ENCODE peak calls at places on chromosomes 2 and 18, in eight cellular contexts. Q, D, U, A, F, E, G and P are unnamed samples.

GRCh38 chr18:40849856-40850255 is 1105.2 kb upstream of the PIK3C3 start:
- DNase-seq in A (no peak), D (no peak), E (no peak), F (no peak), G (no peak), U (no peak), Q (no peak), P (no peak)

GRCh38 chr2:59301466-59302402 is 1060.6 kb upstream of the FANCL start:
- DNase-seq in Q (peak; percentile 42), U (no peak), F (peak; percentile 68), D (peak; percentile 70), E (peak; percentile 70), G (peak; percentile 72), A (no peak), P (peak; percentile 31)

GRCh38 chr18:63144748-63145147 is 174.8 kb downstream of the BCL2 start:
- DNase-seq in D (no peak), F (no peak), Q (no peak), U (no peak), G (no peak), E (no peak), A (no peak), P (no peak)

GRCh38 chr2:43764086-43764710 is 9.6 kb upstream of the DYNC2LI1 start:
- DNase-seq in A (no peak), U (no peak), F (no peak), Q (no peak), E (no peak), G (no peak), D (no peak), P (no peak)

GRCh38 chr2:132891456-132891855 is 221.5 kb upstream of the LYPD1 start:
- DNase-seq in D (no peak), Q (no peak), G (no peak), U (no peak), F (no peak), E (no peak), A (no peak), P (no peak)

GRCh38 chr2:152542995-152543481 is 174.2 kb downstream of the PRPF40A start:
- DNase-seq in U (no peak), F (no peak), D (peak; percentile 81), Q (peak; percentile 90), G (peak; percentile 91), E (peak; percentile 69), A (no peak), P (peak; percentile 80)

GRCh38 chr2:46117379-46117778 is 179.8 kb upstream of the EPAS1 start:
- DNase-seq in F (no peak), Q (peak; percentile 75), G (peak; percentile 64), D (peak; percentile 37), E (peak; percentile 61), A (no peak), U (no peak), P (no peak)

GRCh38 chr18:77068890-77069312 is 63.7 kb downstream of the MBP start:
- DNase-seq in G (no peak), U (no peak), E (no peak), Q (no peak), D (no peak), A (no peak), F (no peak), P (no peak)

DNA sequence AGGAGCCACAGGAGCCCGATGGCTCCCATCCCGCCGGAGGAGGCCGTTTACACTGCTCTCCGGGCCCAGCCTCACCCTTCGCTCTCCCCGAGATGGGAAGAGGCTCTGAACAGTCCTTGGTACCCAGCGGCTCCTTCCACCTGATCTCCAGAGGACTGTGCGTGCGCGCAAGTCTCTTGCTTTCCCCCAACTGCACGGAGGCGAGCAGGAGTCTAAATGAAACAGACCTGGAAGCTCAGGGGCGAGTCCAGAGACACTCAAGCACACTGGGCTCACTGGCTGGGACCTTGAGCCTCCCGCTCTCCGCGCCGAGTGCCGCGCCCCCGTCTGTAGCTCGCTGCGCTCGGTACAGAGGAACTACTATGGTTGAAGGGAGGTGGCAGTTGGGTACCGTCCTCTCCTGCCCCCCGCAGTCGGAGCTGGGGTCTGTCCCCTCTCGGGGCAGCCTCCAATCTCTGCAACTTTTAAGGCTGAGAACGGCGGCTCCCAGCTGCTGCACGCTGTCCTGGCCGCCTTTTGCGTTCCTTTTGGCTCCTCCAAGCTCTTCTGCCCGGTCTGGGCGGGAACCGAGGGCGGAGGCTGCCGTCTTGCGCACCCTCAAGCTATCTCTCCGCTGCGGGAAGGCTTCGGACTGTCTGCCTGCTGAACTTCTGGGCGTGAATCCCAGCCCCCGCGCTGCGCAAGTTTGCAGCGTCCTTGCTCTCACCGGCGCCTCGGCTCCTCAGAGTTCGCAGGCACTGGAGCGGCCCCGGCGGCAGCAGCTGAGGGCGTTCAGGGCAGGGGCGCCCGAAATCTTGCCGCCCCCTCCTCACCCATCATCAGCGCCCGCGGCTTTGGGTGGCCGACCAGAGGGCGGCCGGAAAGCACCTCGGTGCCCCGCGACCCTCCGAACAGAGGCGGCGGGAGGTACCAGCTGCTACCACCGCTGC is 491 bp downstream of the ALK start:
- DNase-seq in G (no peak), U (no peak), E (peak; percentile 50), A (no peak), F (no peak), D (no peak), Q (no peak), P (no peak)
- H3K4me3 ChIP-seq in G (peak overlapping the region; percentile 30), U (peak overlapping the region; percentile 65), E (peak overlapping the region; percentile 47), A (no peak overlapping the region), F (peak overlapping the region; percentile 53), D (no peak overlapping the region), Q (no peak overlapping the region), P (peak overlapping the region; percentile 29)

GRCh38 chr2:145012214-145012670 is 492.3 kb upstream of the ZEB2 start:
- DNase-seq in F (peak; percentile 78), D (peak; percentile 59), U (peak; percentile 35), G (no peak), Q (no peak), E (peak; percentile 46), A (no peak), P (no peak)

GRCh38 chr2:145007673-145008263 is 487.8 kb upstream of the ZEB2 start:
- DNase-seq in A (no peak), U (no peak), E (peak; percentile 56), D (peak; percentile 42), F (no peak), G (no peak), Q (no peak), P (no peak)

GRCh38 chr2:145002624-145003023 is 482.7 kb upstream of the ZEB2 start:
- DNase-seq in U (no peak), F (no peak), E (no peak), Q (no peak), D (no peak), A (no peak), G (no peak), P (no peak)

GRCh38 chr2:145010635-145011034 is 490.7 kb upstream of the ZEB2 start:
- DNase-seq in U (no peak), G (no peak), F (no peak), D (no peak), A (no peak), E (no peak), Q (no peak), P (no peak)

DNA sequence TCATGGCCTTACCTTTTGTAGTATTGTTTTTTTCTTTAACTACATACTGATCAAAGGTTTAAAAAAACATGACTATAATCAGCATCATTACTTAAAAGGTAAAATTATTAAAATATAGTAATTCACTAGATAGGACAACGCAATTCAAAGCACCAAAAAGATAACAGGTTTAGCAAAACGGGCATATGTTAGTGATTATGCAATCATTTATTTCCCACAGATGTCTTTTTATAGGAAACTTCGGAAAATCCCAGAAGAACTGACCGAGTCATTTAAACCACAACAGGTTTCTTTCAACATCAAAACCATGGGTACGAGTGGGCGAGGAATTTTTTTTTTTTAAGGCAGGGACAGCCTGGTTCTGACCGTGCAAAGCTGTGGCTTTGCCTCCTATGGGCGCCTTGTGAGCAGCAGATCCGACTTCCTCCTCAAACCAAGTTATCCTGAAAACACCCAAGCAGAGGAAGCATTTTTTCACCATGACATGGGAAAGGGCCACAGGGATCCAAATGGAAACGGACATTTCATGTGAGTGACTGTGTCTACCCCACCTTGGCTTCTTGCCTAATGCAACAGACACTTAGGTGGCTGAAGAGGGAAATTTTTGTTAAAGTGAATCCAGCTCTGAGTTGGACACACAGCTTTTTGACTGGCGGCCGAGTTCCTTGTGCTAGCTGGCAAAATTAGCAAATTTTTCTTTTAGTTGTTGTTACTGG is 487.2 kb upstream of the ZEB2 start:
- DNase-seq in F (no peak), A (no peak), U (peak; percentile 56), G (peak; percentile 83), E (peak; percentile 90), Q (no peak), D (peak; percentile 96), P (peak; percentile 96)
- TF ChIP-seq CTCF in F (no peak), A (no peak), U (no peak), G (no peak), E (no peak), Q (no peak), D (no peak), P (peak; percentile 6)

GRCh38 chr2:227802882-227803281 is 10.8 kb upstream of the CCL20 start:
- DNase-seq in U (no peak), E (no peak), G (no peak), A (no peak), D (no peak), Q (peak; percentile 81), F (no peak), P (no peak)

GRCh38 chr2:227808936-227809335 is 4.7 kb upstream of the CCL20 start:
- DNase-seq in G (no peak), E (no peak), F (no peak), D (no peak), U (no peak), Q (no peak), A (no peak), P (no peak)

GRCh38 chr2:227804970-227805369 is 8.7 kb upstream of the CCL20 start:
- DNase-seq in D (no peak), A (no peak), Q (no peak), G (no peak), F (no peak), U (no peak), E (no peak), P (no peak)

DNA sequence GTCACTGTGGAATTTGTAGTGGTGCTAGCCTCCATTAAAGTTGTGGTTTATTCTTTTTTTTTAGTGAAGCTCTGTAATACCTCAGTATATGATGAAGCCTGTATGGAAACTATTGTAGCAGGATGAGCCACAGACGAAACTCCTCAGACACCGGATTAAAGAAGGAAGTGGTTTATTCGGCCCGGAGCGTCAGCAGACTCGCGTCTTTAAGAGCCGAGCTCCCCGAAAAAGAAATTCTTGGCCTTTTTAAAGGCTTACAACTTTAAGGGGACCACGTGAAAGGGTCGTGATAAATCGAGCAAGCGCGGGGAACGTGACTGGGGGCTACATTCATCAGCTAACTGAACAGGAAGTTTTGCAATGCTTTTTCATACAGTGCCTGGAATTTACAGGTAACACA is 8.1 kb upstream of the CCL20 start:
- DNase-seq in Q (no peak), D (no peak), E (no peak), G (no peak), U (no peak), F (no peak), A (no peak), P (no peak)
- H3K4me3 ChIP-seq in Q (no peak overlapping the region), D (no peak overlapping the region), E (no peak overlapping the region), G (no peak overlapping the region), U (no peak overlapping the region), F (no peak overlapping the region), A (no peak overlapping the region), P (no peak overlapping the region)

GRCh38 chr2:27278010-27278409 is 2.8 kb downstream of the DNAJC5G start:
- DNase-seq in A (no peak), D (no peak), Q (no peak), G (no peak), E (no peak), U (no peak), F (no peak), P (no peak)

GRCh38 chr2:27282892-27283291 is 663 bp downstream of the TRIM54 start:
- DNase-seq in G (no peak), E (peak; percentile 31), A (no peak), D (no peak), Q (peak; percentile 44), F (no peak), U (no peak), P (no peak)

GRCh38 chr2:27281855-27282559 is at the start of gene TRIM54:
- DNase-seq in D (no peak), A (no peak), F (no peak), G (no peak), Q (peak; percentile 73), E (no peak), U (peak; percentile 39), P (no peak)

GRCh38 chr2:27281442-27281841 is 787 bp upstream of the TRIM54 start:
- DNase-seq in D (no peak), Q (no peak), U (no peak), G (no peak), F (no peak), A (no peak), E (no peak), P (no peak)

GRCh38 chr2:27280826-27281225 is 1.4 kb upstream of the TRIM54 start:
- DNase-seq in U (no peak), A (no peak), G (no peak), E (no peak), Q (no peak), F (no peak), D (no peak), P (no peak)
- TF ChIP-seq CTCF in U (no peak), A (no peak), G (no peak), E (no peak), Q (no peak), F (no peak), D (no peak), P (no peak)